ENCODE peak calls at places on chromosomes 13 and 19, in seven cellular contexts. G is activated CD8-positive, alpha-beta T cell treated with anti-CD3 and anti-CD28 coated beads for 36 hours; M is glutamatergic neuron; U is dorsolateral prefrontal cortex; K is stomach; P is BE2C; B is GM13976. A is an unnamed sample.

GRCh38 chr13:48000559-48001126 is 430 bp downstream of the SUCLA2 start:
- DNase-seq in B (peak; percentile 39), M (no peak), U (peak; percentile 27), K (peak; percentile 27), G (peak; percentile 17), P (no peak), A (no peak)

GRCh38 chr19:15463865-15464371 is 426 bp downstream of the RASAL3 start:
- DNase-seq in P (no peak), U (no peak), G (peak; percentile 88), B (peak; percentile 80), K (peak; percentile 51), M (no peak), A (peak; percentile 79)

GRCh38 chr19:47511681-47512080 is 3.2 kb downstream of the NAPA start:
- DNase-seq in U (no peak), K (no peak), B (no peak), P (no peak), G (no peak), M (peak; percentile 79), A (no peak)

GRCh38 chr13:70959376-70959775 is 851.1 kb upstream of the KLHL1 start:
- DNase-seq in U (no peak), P (no peak), G (no peak), B (no peak), M (no peak), K (no peak), A (no peak)

GRCh38 chr19:43763473-43763939 is 8.7 kb upstream of the SMG9 start:
- DNase-seq in G (peak; percentile 49), M (no peak), K (no peak), B (no peak), U (no peak), P (no peak), A (peak; percentile 52)

GRCh38 chr19:12838893-12839656 is 760 bp downstream of the MAST1 start:
- DNase-seq in B (no peak), P (peak; percentile 47), G (peak; percentile 59), U (no peak), K (no peak), M (peak; percentile 47), A (no peak)

GRCh38 chr13:76992548-76993001 is 694 bp downstream of the CLN5 start:
- DNase-seq in B (no peak), P (no peak), K (no peak), M (peak; percentile 16), U (no peak), G (peak; percentile 23), A (no peak)

GRCh38 chr13:60019119-60019993 is 144.4 kb downstream of the DIAPH3 start:
- DNase-seq in U (no peak), M (no peak), P (no peak), B (peak; percentile 28), G (no peak), K (no peak), A (peak; percentile 14)

GRCh38 chr19:33456076-33456844 is 65.3 kb downstream of the PEPD start:
- DNase-seq in U (no peak), K (no peak), P (no peak), G (no peak), B (no peak), M (peak; percentile 7), A (no peak)

GRCh38 chr19:46147791-46148288 is at the start of gene IGFL2:
- DNase-seq in M (no peak), B (no peak), P (no peak), U (no peak), K (no peak), G (peak; percentile 46), A (no peak)

GRCh38 chr19:18020212-18021067 is 12.5 kb downstream of the ARRDC2 start:
- DNase-seq in B (peak; percentile 29), P (no peak), G (no peak), K (peak; percentile 95), U (peak; percentile 93), M (no peak), A (no peak)

GRCh38 chr13:85197431-85197830 is 601.8 kb downstream of the SLITRK6 start:
- DNase-seq in G (no peak), K (no peak), U (no peak), P (no peak), M (no peak), B (no peak), A (no peak)

GRCh38 chr13:20475927-20476691 is 49.5 kb downstream of the CRYL1 start:
- DNase-seq in P (no peak), U (no peak), M (no peak), G (peak; percentile 78), K (peak; percentile 77), B (peak; percentile 79), A (peak; percentile 71)

GRCh38 chr13:105341256-105341655 is 1194.2 kb downstream of the EFNB2 start:
- DNase-seq in B (no peak), G (no peak), M (no peak), U (no peak), K (no peak), P (no peak), A (no peak)

GRCh38 chr19:34573226-34573864 is 91.8 kb downstream of the WTIP start:
- DNase-seq in M (no peak), G (no peak), B (no peak), K (peak; percentile 57), P (no peak), U (no peak), A (no peak)

GRCh38 chr19:51686171-51686570 is 7.0 kb upstream of the SPACA6 start:
- DNase-seq in M (no peak), G (no peak), U (no peak), B (no peak), P (no peak), K (no peak), A (no peak)

GRCh38 chr19:2385053-2385721 is 25.1 kb downstream of the TMPRSS9 start:
- DNase-seq in K (no peak), U (no peak), M (peak; percentile 46), B (no peak), G (no peak), P (peak; percentile 80), A (peak; percentile 72)

GRCh38 chr19:40424637-40425449 is 949 bp downstream of the SERTAD1 start:
- DNase-seq in U (peak; percentile 39), M (no peak), B (no peak), P (no peak), K (no peak), G (no peak), A (no peak)

GRCh38 chr19:39180749-39181148 is 16.0 kb upstream of the NCCRP1 start:
- DNase-seq in G (no peak), K (no peak), U (no peak), M (no peak), P (no peak), B (no peak), A (no peak)

GRCh38 chr13:44243198-44243852 is 130.3 kb upstream of the SERP2 start:
- DNase-seq in G (peak; percentile 51), B (peak; percentile 37), M (no peak), U (peak; percentile 77), P (peak; percentile 80), K (peak; percentile 35), A (peak; percentile 44)

GRCh38 chr19:9116547-9116946 is 984 bp upstream of the OR7G1 start:
- DNase-seq in P (no peak), U (no peak), K (no peak), M (no peak), G (no peak), B (no peak), A (no peak)

GRCh38 chr13:19860884-19861655 is 2.4 kb downstream of the ZMYM5 start:
- DNase-seq in P (no peak), M (no peak), U (no peak), K (no peak), G (peak; percentile 50), B (no peak), A (no peak)

GRCh38 chr13:106230450-106230849 is 305.0 kb downstream of the EFNB2 start:
- DNase-seq in U (no peak), G (no peak), B (no peak), M (no peak), K (no peak), P (no peak), A (no peak)

GRCh38 chr19:48719263-48720171 is at the start of gene MAMSTR:
- DNase-seq in K (no peak), M (no peak), B (no peak), G (no peak), U (no peak), P (no peak), A (no peak)

GRCh38 chr19:48722196-48722708 is 2.7 kb upstream of the MAMSTR start:
- DNase-seq in K (no peak), U (no peak), P (no peak), M (no peak), B (no peak), G (no peak), A (no peak)

GRCh38 chr19:48720613-48721296 is 1.2 kb upstream of the MAMSTR start:
- DNase-seq in M (peak; percentile 98), P (peak; percentile 99), B (peak; percentile 96), G (peak; percentile 98), K (peak; percentile 97), U (peak; percentile 100), A (peak; percentile 98)

GRCh38 chr19:48718711-48719231 is 754 bp downstream of the MAMSTR start:
- DNase-seq in K (no peak), P (no peak), M (no peak), U (no peak), G (no peak), B (no peak), A (no peak)

GRCh38 chr19:48720251-48720612 is 707 bp upstream of the MAMSTR start:
- DNase-seq in G (no peak), K (no peak), M (no peak), B (no peak), P (no peak), U (no peak), A (no peak)
- TF ChIP-seq CTCF in G (no peak), K (no peak), M (no peak), B (no peak), P (no peak), U (no peak), A (no peak)

GRCh38 chr13:26186995-26187394 is 35.1 kb downstream of the RNF6 start:
- DNase-seq in G (peak; percentile 36), M (no peak), B (no peak), U (no peak), P (no peak), K (no peak), A (no peak)
- TF ChIP-seq CTCF in G (peak; percentile 11), M (no peak), B (no peak), U (no peak), P (no peak), K (no peak), A (no peak)

GRCh38 chr19:41595890-41596280 is 19.9 kb downstream of the CEACAM21 start:
- DNase-seq in P (no peak), B (no peak), G (no peak), U (no peak), M (no peak), K (no peak), A (no peak)
- TF ChIP-seq CTCF in P (no peak), B (no peak), G (no peak), U (no peak), M (no peak), K (no peak), A (no peak)

DNA sequence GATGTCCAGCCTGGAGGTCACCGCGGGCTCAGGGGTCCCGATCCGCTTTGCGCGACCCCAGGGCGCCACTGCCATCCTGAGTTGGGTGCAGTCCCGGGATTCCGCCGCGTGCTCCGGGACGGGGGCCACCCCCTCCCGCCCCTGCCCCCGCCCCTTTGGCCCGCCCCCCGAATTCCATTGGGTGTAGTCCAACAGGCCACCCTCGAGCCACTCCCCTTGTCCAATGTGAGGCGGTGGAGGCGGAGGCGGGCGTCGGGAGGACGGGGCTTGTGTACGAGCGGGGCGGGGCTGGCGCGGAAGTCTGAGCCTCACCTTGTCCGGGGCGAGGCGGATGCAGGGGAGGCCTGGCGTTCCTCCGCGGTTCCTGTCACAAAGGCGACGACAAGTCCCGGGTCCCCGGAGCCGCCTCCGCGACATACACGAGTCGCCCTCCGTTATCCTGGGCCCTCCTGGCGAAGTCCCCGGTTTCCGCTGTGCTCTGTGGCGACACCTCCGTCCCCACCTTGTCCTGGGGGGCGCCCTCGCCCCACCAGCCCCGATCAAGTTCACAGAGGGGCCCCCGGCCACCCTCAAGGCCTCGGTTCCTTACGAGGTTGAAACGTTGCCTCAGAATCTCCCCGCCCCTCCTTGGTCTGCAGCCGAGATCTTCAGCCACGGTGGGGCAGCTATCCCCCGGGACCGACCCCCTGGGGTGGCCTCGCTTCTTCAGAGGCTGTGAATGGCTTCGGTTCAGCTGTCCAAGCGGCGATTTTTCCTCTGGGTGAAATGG is 1.2 kb downstream of the LDLR start:
- DNase-seq in U (peak; percentile 96), K (peak; percentile 99), G (peak; percentile 99), P (peak; percentile 99), B (peak; percentile 96), M (peak; percentile 97), A (peak; percentile 92)
- TF ChIP-seq CTCF in U (no peak), K (no peak), G (no peak), P (no peak), B (peak; percentile 4), M (no peak), A (no peak)

A was measured in GM20000.